ENCODE peak calls at places on chromosomes 1 and 21, in seven cellular contexts. Y is pancreas, W is HFF-Myc, R is astrocyte of the cerebellum, D is fibroblast of lung, A is astrocyte, H is GM10248. J is an unnamed sample.

GRCh38 chr1:96313216-96313615 is 408.4 kb upstream of the PTBP2 start:
- DNase-seq in R (peak; percentile 89), A (peak; percentile 90), H (no peak), D (peak; percentile 87), W (peak; percentile 38), Y (no peak), J (no peak)

GRCh38 chr1:223000549-223001135 is 142.4 kb downstream of the TLR5 start:
- DNase-seq in H (no peak), A (no peak), Y (no peak), D (no peak), R (no peak), W (no peak), J (no peak)

GRCh38 chr1:50332941-50333594 is 90.2 kb downstream of the DMRTA2 start:
- DNase-seq in A (no peak), R (no peak), D (peak; percentile 33), Y (peak; percentile 65), W (peak; percentile 9), H (peak; percentile 82), J (peak; percentile 62)

GRCh38 chr1:198132060-198132781 is 24.6 kb upstream of the NEK7 start:
- DNase-seq in H (peak; percentile 43), R (no peak), Y (no peak), A (no peak), D (no peak), W (no peak), J (no peak)

GRCh38 chr1:226002667-226003501 is 3.7 kb upstream of the SDE2 start:
- DNase-seq in W (peak; percentile 54), H (no peak), R (no peak), A (peak; percentile 10), Y (peak; percentile 66), D (no peak), J (peak; percentile 45)

GRCh38 chr1:31239653-31240241 is at the start of gene NKAIN1:
- DNase-seq in D (peak; percentile 14), H (no peak), R (no peak), W (no peak), A (peak; percentile 22), Y (no peak), J (peak; percentile 65)

GRCh38 chr1:18110598-18110939 is 3.0 kb downstream of the IGSF21 start:
- DNase-seq in W (no peak), R (no peak), H (no peak), A (no peak), D (no peak), Y (no peak), J (no peak)

GRCh38 chr1:233668725-233669294 is 54.9 kb downstream of the KCNK1 start:
- DNase-seq in H (peak; percentile 62), R (peak; percentile 34), D (peak; percentile 34), W (peak; percentile 66), A (peak; percentile 78), Y (peak; percentile 24), J (no peak)

GRCh38 chr1:173445164-173445563 is 32.0 kb upstream of the PRDX6 start:
- DNase-seq in Y (no peak), A (no peak), W (no peak), R (no peak), H (no peak), D (no peak), J (no peak)

GRCh38 chr1:9289090-9289534 is 3.6 kb upstream of the SPSB1 start:
- DNase-seq in W (peak; percentile 71), R (no peak), H (peak; percentile 52), A (no peak), D (peak; percentile 79), Y (peak; percentile 79), J (peak; percentile 83)

GRCh38 chr1:35857830-35858229 is 25.2 kb upstream of the AGO1 start:
- DNase-seq in R (peak; percentile 12), H (no peak), A (no peak), Y (no peak), W (no peak), D (peak; percentile 44), J (no peak)

GRCh38 chr1:226967665-226968064 is 27.6 kb downstream of the COQ8A start:
- DNase-seq in Y (no peak), D (peak; percentile 47), R (no peak), W (no peak), H (no peak), A (peak; percentile 16), J (peak; percentile 88)

GRCh38 chr1:54679706-54680105 is 36.0 kb upstream of the TTC4 start:
- DNase-seq in W (no peak), H (no peak), Y (no peak), R (no peak), D (no peak), A (no peak), J (no peak)

GRCh38 chr21:39263372-39263771 is 50.1 kb downstream of the BRWD1 start:
- DNase-seq in R (no peak), W (no peak), Y (no peak), D (peak; percentile 81), H (no peak), A (no peak), J (no peak)

GRCh38 chr1:117527566-117528102 is 78.2 kb upstream of the TENT5C start:
- DNase-seq in A (peak; percentile 54), Y (no peak), W (no peak), D (peak; percentile 49), R (peak; percentile 16), H (no peak), J (no peak)

GRCh38 chr1:103197266-103197665 is 88.9 kb upstream of the COL11A1 start:
- DNase-seq in D (no peak), R (peak; percentile 55), W (no peak), A (peak; percentile 91), Y (no peak), H (no peak), J (no peak)

GRCh38 chr1:64182207-64182606 is 21.2 kb upstream of the UBE2U start:
- DNase-seq in D (no peak), Y (no peak), W (no peak), R (no peak), H (no peak), A (no peak), J (no peak)

GRCh38 chr1:115467790-115468189 is 129.7 kb upstream of the NGF start:
- DNase-seq in W (no peak), R (no peak), Y (no peak), A (no peak), H (no peak), D (no peak), J (no peak)

GRCh38 chr1:115463347-115463746 is 125.3 kb upstream of the NGF start:
- DNase-seq in D (no peak), R (no peak), H (no peak), Y (no peak), W (no peak), A (no peak), J (no peak)

GRCh38 chr1:115467196-115467595 is 129.1 kb upstream of the NGF start:
- DNase-seq in H (no peak), R (no peak), D (no peak), W (no peak), Y (no peak), A (no peak), J (no peak)

GRCh38 chr1:115465802-115466363 is 127.8 kb upstream of the NGF start:
- DNase-seq in R (no peak), D (no peak), Y (no peak), W (no peak), A (no peak), H (no peak), J (no peak)

DNA sequence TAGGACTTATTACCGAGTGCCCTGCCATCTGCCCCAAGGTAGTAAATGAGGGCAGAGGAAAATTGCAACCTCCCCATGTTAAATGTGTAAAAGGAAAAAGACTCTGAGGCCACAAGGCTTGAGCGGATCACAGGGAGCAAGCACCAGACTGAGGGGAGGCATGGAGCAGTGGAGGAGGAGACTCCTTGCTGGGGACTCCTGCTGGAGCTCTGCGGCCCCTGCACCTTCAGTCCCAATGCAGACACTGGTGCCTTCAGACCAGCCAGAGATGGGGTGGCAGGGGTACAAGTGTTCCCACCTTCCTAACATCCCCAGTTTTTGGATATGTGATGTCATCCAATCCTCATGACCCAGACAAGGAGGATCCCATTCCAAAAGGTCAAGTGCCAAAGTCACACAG is 128.4 kb upstream of the NGF start:
- DNase-seq in Y (no peak), R (no peak), A (no peak), W (no peak), D (no peak), H (no peak), J (no peak)
- TF ChIP-seq CTCF in Y (no peak), R (no peak), A (no peak), W (peak; percentile 26), D (no peak), H (no peak), J (no peak)

GRCh38 chr1:199460933-199461332 is 566.6 kb upstream of the NR5A2 start:
- DNase-seq in Y (no peak), A (no peak), W (no peak), R (no peak), H (no peak), D (peak; percentile 10), J (no peak)

DNA sequence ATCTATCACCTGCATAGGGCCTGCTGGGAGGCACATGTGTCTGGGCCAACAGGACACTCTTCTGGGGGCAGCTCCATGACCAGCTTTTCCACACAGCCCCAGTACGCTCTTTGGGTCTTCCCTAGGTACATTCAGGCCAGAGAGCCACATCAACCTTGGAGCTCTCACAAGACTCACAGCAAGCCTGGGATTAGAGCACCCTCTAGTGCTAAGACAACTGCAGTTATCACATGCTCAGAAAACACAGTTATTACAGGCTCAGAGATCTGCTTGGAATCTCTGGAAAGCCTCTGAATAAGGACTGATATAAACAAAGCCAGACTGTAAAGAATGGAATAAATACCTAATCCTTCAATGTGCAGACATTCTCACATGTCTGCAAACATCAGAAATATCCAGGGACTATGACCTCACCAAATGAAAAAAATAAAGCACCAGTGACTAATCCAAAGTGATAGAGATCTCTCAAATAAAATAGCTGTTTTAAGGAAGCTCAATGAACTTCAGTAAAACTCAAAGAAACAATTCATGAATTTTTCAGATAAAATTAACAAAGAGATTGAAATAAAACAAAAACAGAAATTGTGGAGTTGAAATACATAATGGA is 563.9 kb upstream of the NR5A2 start:
- DNase-seq in Y (peak; percentile 30), R (peak; percentile 45), A (peak; percentile 59), H (peak; percentile 7), W (peak; percentile 31), D (peak; percentile 74), J (no peak)
- TF ChIP-seq CTCF in Y (peak; percentile 14), R (peak; percentile 55), A (peak; percentile 76), H (peak; percentile 37), W (peak; percentile 67), D (peak; percentile 71), J (no peak)

GRCh38 chr1:109793486-109794318 is 30.0 kb upstream of the EPS8L3 start:
- DNase-seq in H (no peak), D (peak; percentile 62), Y (peak; percentile 37), W (peak; percentile 52), A (peak; percentile 94), R (peak; percentile 85), J (no peak)

GRCh38 chr1:109790735-109791494 is 27.2 kb upstream of the EPS8L3 start:
- DNase-seq in Y (no peak), D (peak; percentile 42), W (no peak), R (no peak), H (peak; percentile 85), A (peak; percentile 50), J (peak; percentile 48)

GRCh38 chr1:109791495-109792040 is 27.8 kb upstream of the EPS8L3 start:
- DNase-seq in R (no peak), Y (no peak), H (no peak), D (no peak), A (no peak), W (no peak), J (no peak)

GRCh38 chr1:109793089-109793485 is 29.4 kb upstream of the EPS8L3 start:
- DNase-seq in H (no peak), D (no peak), Y (no peak), R (no peak), A (no peak), W (no peak), J (peak; percentile 24)

GRCh38 chr1:109792056-109792831 is 28.5 kb upstream of the EPS8L3 start:
- DNase-seq in Y (peak; percentile 37), H (no peak), D (peak; percentile 92), W (peak; percentile 87), A (peak; percentile 88), R (peak; percentile 93), J (peak; percentile 66)
- TF ChIP-seq CTCF in Y (no peak), H (no peak), D (peak; percentile 69), W (peak; percentile 70), A (peak; percentile 18), R (peak; percentile 79), J (no peak)

GRCh38 chr21:16454371-16454770 is 724.6 kb downstream of the USP25 start:
- DNase-seq in Y (no peak), D (peak; percentile 42), H (no peak), R (no peak), W (no peak), A (no peak), J (no peak)
- TF ChIP-seq CTCF in Y (no peak), D (peak; percentile 46), H (no peak), R (peak; percentile 30), W (no peak), A (peak; percentile 38), J (peak; percentile 37)

J was measured in psoas muscle.